ENCODE peak calls at places on chromosomes 3 and 15, in ten cellular contexts. U is natural killer cell, X is small intestine, S is epithelial cell of esophagus, O is T-helper 1 cell, Q is GM06990, L is NCI-H1048, J is NCI-H1092, C is cardiac septum, T is gastrocnemius medialis. F is an unnamed sample.

GRCh38 chr3:52317178-52317577 is 1.1 kb downstream of the DNAH1 start:
- DNase-seq in U (no peak), X (no peak), S (no peak), O (no peak), Q (no peak), L (no peak), J (no peak), C (no peak), T (no peak), F (no peak)

GRCh38 chr3:184737641-184738518 is 26.0 kb upstream of the MAGEF1 start:
- DNase-seq in U (peak), X (peak), S (peak), O (no peak), Q (no peak), L (no peak), J (no peak), C (peak), T (no peak), F (peak)

GRCh38 chr3:180179562-180179961 is 142.8 kb upstream of the PEX5L start:
- DNase-seq in U (no peak), X (no peak), S (no peak), O (no peak), Q (no peak), L (no peak), J (no peak), C (no peak), T (no peak), F (no peak)

GRCh38 chr15:96551722-96552121 is 221.2 kb downstream of the NR2F2 start:
- DNase-seq in U (no peak), X (no peak), S (no peak), O (no peak), Q (no peak), L (no peak), J (no peak), C (no peak), T (no peak), F (no peak)

GRCh38 chr15:51398676-51399075 is 57.2 kb downstream of the GLDN start:
- DNase-seq in U (no peak), X (no peak), S (no peak), O (no peak), Q (no peak), L (no peak), J (no peak), C (no peak), T (no peak), F (no peak)

GRCh38 chr15:77633913-77634265 is 1.2 kb upstream of the LINGO1 start:
- DNase-seq in U (no peak), X (no peak), S (no peak), O (no peak), Q (no peak), L (no peak), J (no peak), C (no peak), T (no peak), F (no peak)

GRCh38 chr3:52836991-52837390 is 2.2 kb upstream of the MUSTN1 start:
- DNase-seq in U (no peak), X (no peak), S (no peak), O (no peak), Q (no peak), L (no peak), J (no peak), C (no peak), T (peak), F (no peak)

GRCh38 chr15:51444112-51444511 is 102.7 kb downstream of the GLDN start:
- DNase-seq in U (no peak), X (no peak), S (no peak), O (no peak), Q (peak), L (no peak), J (no peak), C (no peak), T (no peak), F (no peak)

GRCh38 chr3:63972196-63972595 is 51.1 kb downstream of the PSMD6 start:
- DNase-seq in U (no peak), X (no peak), S (peak), O (no peak), Q (no peak), L (no peak), J (no peak), C (no peak), T (no peak), F (no peak)